ENCODE peak calls at places on chromosomes 7 and 10, in eight cellular contexts. One of them, this sample, is unnamed.

GRCh38 chr7:116552616-116553015 is 27.8 kb downstream of the CAV1 start:
- DNase-seq in fibroblast of the conjunctiva: no peak
- DNase-seq in Karpas-422: no peak
- DNase-seq in hypothalamus: no peak
- DNase-seq in transverse colon: no peak
- DNase-seq in Right ventricle myocardium superior: no peak
- DNase-seq in activated naive CD4-positive, alpha-beta T cell: no peak
- DNase-seq in activated CD8-positive, alpha-beta memory T cell treated with anti-CD3 and anti-CD28 coated beads, Interleukin-2, amount 10 ng/mL, durations not matched to agents 7 days and 5 days: no peak
- DNase-seq in this sample: no peak

GRCh38 chr7:83947260-83947659 is 247.3 kb downstream of the SEMA3A start:
- DNase-seq in fibroblast of the conjunctiva: no peak
- DNase-seq in Karpas-422: peak; percentile 57
- DNase-seq in hypothalamus: peak; percentile 22
- DNase-seq in transverse colon: peak; percentile 8
- DNase-seq in Right ventricle myocardium superior: no peak
- DNase-seq in activated naive CD4-positive, alpha-beta T cell: no peak
- DNase-seq in activated CD8-positive, alpha-beta memory T cell treated with anti-CD3 and anti-CD28 coated beads, Interleukin-2, amount 10 ng/mL, durations not matched to agents 7 days and 5 days: no peak
- DNase-seq in this sample: no peak

GRCh38 chr10:128027822-128028507 is 98.3 kb downstream of the MKI67 start:
- DNase-seq in fibroblast of the conjunctiva: no peak
- DNase-seq in Karpas-422: no peak
- DNase-seq in hypothalamus: no peak
- DNase-seq in transverse colon: no peak
- DNase-seq in Right ventricle myocardium superior: no peak
- DNase-seq in activated naive CD4-positive, alpha-beta T cell: no peak
- DNase-seq in activated CD8-positive, alpha-beta memory T cell treated with anti-CD3 and anti-CD28 coated beads, Interleukin-2, amount 10 ng/mL, durations not matched to agents 7 days and 5 days: no peak
- DNase-seq in this sample: no peak

GRCh38 chr10:13770760-13771493 is 184.2 kb downstream of the PRPF18 start:
- DNase-seq in fibroblast of the conjunctiva: no peak
- DNase-seq in Karpas-422: no peak
- DNase-seq in hypothalamus: no peak
- DNase-seq in transverse colon: no peak
- DNase-seq in Right ventricle myocardium superior: no peak
- DNase-seq in activated naive CD4-positive, alpha-beta T cell: no peak
- DNase-seq in activated CD8-positive, alpha-beta memory T cell treated with anti-CD3 and anti-CD28 coated beads, Interleukin-2, amount 10 ng/mL, durations not matched to agents 7 days and 5 days: no peak
- DNase-seq in this sample: no peak

GRCh38 chr7:107815254-107815882 is 12.3 kb upstream of the SLC26A3 start:
- DNase-seq in fibroblast of the conjunctiva: no peak
- DNase-seq in Karpas-422: no peak
- DNase-seq in hypothalamus: no peak
- DNase-seq in transverse colon: no peak
- DNase-seq in Right ventricle myocardium superior: no peak
- DNase-seq in activated naive CD4-positive, alpha-beta T cell: no peak
- DNase-seq in activated CD8-positive, alpha-beta memory T cell treated with anti-CD3 and anti-CD28 coated beads, Interleukin-2, amount 10 ng/mL, durations not matched to agents 7 days and 5 days: peak; percentile 45
- DNase-seq in this sample: peak; percentile 20

GRCh38 chr7:66265566-66265965 is 60.4 kb downstream of the TPST1 start:
- DNase-seq in fibroblast of the conjunctiva: no peak
- DNase-seq in Karpas-422: peak; percentile 43
- DNase-seq in hypothalamus: no peak
- DNase-seq in transverse colon: no peak
- DNase-seq in Right ventricle myocardium superior: no peak
- DNase-seq in activated naive CD4-positive, alpha-beta T cell: no peak
- DNase-seq in activated CD8-positive, alpha-beta memory T cell treated with anti-CD3 and anti-CD28 coated beads, Interleukin-2, amount 10 ng/mL, durations not matched to agents 7 days and 5 days: no peak
- DNase-seq in this sample: no peak

GRCh38 chr10:132185601-132186487 is 904 bp upstream of the DPYSL4 start:
- DNase-seq in fibroblast of the conjunctiva: no peak
- DNase-seq in Karpas-422: no peak
- DNase-seq in hypothalamus: no peak
- DNase-seq in transverse colon: peak; percentile 37
- DNase-seq in Right ventricle myocardium superior: peak; percentile 58
- DNase-seq in activated naive CD4-positive, alpha-beta T cell: peak; percentile 26
- DNase-seq in activated CD8-positive, alpha-beta memory T cell treated with anti-CD3 and anti-CD28 coated beads, Interleukin-2, amount 10 ng/mL, durations not matched to agents 7 days and 5 days: peak; percentile 61
- DNase-seq in this sample: peak; percentile 58

GRCh38 chr10:70891636-70892035 is 3.3 kb upstream of the PCBD1 start:
- DNase-seq in fibroblast of the conjunctiva: no peak
- DNase-seq in Karpas-422: no peak
- DNase-seq in hypothalamus: no peak
- DNase-seq in transverse colon: no peak
- DNase-seq in Right ventricle myocardium superior: no peak
- DNase-seq in activated naive CD4-positive, alpha-beta T cell: no peak
- DNase-seq in activated CD8-positive, alpha-beta memory T cell treated with anti-CD3 and anti-CD28 coated beads, Interleukin-2, amount 10 ng/mL, durations not matched to agents 7 days and 5 days: no peak
- DNase-seq in this sample: no peak

GRCh38 chr10:91691255-91691654 is 58.4 kb upstream of the PPP1R3C start:
- DNase-seq in fibroblast of the conjunctiva: no peak
- DNase-seq in Karpas-422: no peak
- DNase-seq in hypothalamus: no peak
- DNase-seq in transverse colon: no peak
- DNase-seq in Right ventricle myocardium superior: no peak
- DNase-seq in activated naive CD4-positive, alpha-beta T cell: no peak
- DNase-seq in activated CD8-positive, alpha-beta memory T cell treated with anti-CD3 and anti-CD28 coated beads, Interleukin-2, amount 10 ng/mL, durations not matched to agents 7 days and 5 days: no peak
- DNase-seq in this sample: no peak

GRCh38 chr7:116670409-116671036 is 1.5 kb upstream of the MET start:
- DNase-seq in fibroblast of the conjunctiva: no peak
- DNase-seq in Karpas-422: no peak
- DNase-seq in hypothalamus: no peak
- DNase-seq in transverse colon: no peak
- DNase-seq in Right ventricle myocardium superior: no peak
- DNase-seq in activated naive CD4-positive, alpha-beta T cell: no peak
- DNase-seq in activated CD8-positive, alpha-beta memory T cell treated with anti-CD3 and anti-CD28 coated beads, Interleukin-2, amount 10 ng/mL, durations not matched to agents 7 days and 5 days: no peak
- DNase-seq in this sample: no peak

GRCh38 chr7:42964849-42965805 is 33.0 kb downstream of the MRPL32 start:
- DNase-seq in fibroblast of the conjunctiva: no peak
- DNase-seq in Karpas-422: no peak
- DNase-seq in hypothalamus: no peak
- DNase-seq in transverse colon: no peak
- DNase-seq in Right ventricle myocardium superior: no peak
- DNase-seq in activated naive CD4-positive, alpha-beta T cell: no peak
- DNase-seq in activated CD8-positive, alpha-beta memory T cell treated with anti-CD3 and anti-CD28 coated beads, Interleukin-2, amount 10 ng/mL, durations not matched to agents 7 days and 5 days: no peak
- DNase-seq in this sample: no peak

GRCh38 chr7:1721047-1721687 is 51.1 kb downstream of the ELFN1 start:
- DNase-seq in fibroblast of the conjunctiva: no peak
- DNase-seq in Karpas-422: no peak
- DNase-seq in hypothalamus: no peak
- DNase-seq in transverse colon: no peak
- DNase-seq in Right ventricle myocardium superior: no peak
- DNase-seq in activated naive CD4-positive, alpha-beta T cell: no peak
- DNase-seq in activated CD8-positive, alpha-beta memory T cell treated with anti-CD3 and anti-CD28 coated beads, Interleukin-2, amount 10 ng/mL, durations not matched to agents 7 days and 5 days: no peak
- DNase-seq in this sample: no peak

GRCh38 chr10:110843031-110843430 is 28.7 kb upstream of the PDCD4 start:
- DNase-seq in fibroblast of the conjunctiva: no peak
- DNase-seq in Karpas-422: peak; percentile 44
- DNase-seq in hypothalamus: peak; percentile 20
- DNase-seq in transverse colon: peak; percentile 61
- DNase-seq in Right ventricle myocardium superior: no peak
- DNase-seq in activated naive CD4-positive, alpha-beta T cell: no peak
- DNase-seq in activated CD8-positive, alpha-beta memory T cell treated with anti-CD3 and anti-CD28 coated beads, Interleukin-2, amount 10 ng/mL, durations not matched to agents 7 days and 5 days: peak; percentile 78
- DNase-seq in this sample: peak; percentile 65

GRCh38 chr10:102814456-102814871 is 22.7 kb downstream of the CYP17A1 start:
- DNase-seq in fibroblast of the conjunctiva: no peak
- DNase-seq in Karpas-422: no peak
- DNase-seq in hypothalamus: no peak
- DNase-seq in transverse colon: no peak
- DNase-seq in Right ventricle myocardium superior: peak; percentile 70
- DNase-seq in activated naive CD4-positive, alpha-beta T cell: no peak
- DNase-seq in activated CD8-positive, alpha-beta memory T cell treated with anti-CD3 and anti-CD28 coated beads, Interleukin-2, amount 10 ng/mL, durations not matched to agents 7 days and 5 days: no peak
- DNase-seq in this sample: no peak

GRCh38 chr7:7705316-7705715 is 13.1 kb downstream of the RPA3 start:
- DNase-seq in fibroblast of the conjunctiva: no peak
- DNase-seq in Karpas-422: no peak
- DNase-seq in hypothalamus: no peak
- DNase-seq in transverse colon: no peak
- DNase-seq in Right ventricle myocardium superior: no peak
- DNase-seq in activated naive CD4-positive, alpha-beta T cell: no peak
- DNase-seq in activated CD8-positive, alpha-beta memory T cell treated with anti-CD3 and anti-CD28 coated beads, Interleukin-2, amount 10 ng/mL, durations not matched to agents 7 days and 5 days: no peak
- DNase-seq in this sample: no peak

This sample was measured in activated CD4-positive, alpha-beta memory T cell treated with anti-CD3 and anti-CD28 coated beads, Interleukin-2, amount 10 ng/mL, durations not matched to agents 7 days and 5 days.